ENCODE peak calls at places on chromosome 6, in ten cellular contexts. E is cardiac fibroblast, C is bronchial epithelial cell, B is colonic mucosa, D is right atrium auricular region, V is fibroblast of mammary gland, Z is PC-3, H is lower leg skin, M is hepatocyte, A is foreskin fibroblast. F is an unnamed sample.

GRCh38 chr6:53059648-53060589 is 5.3 kb upstream of the FBXO9 start:
- DNase-seq in E (no peak), C (no peak), B (no peak), D (no peak), V (no peak), Z (no peak), H (no peak), M (no peak), A (no peak), F (no peak)

GRCh38 chr6:112222111-112222726 is 32.1 kb downstream of the LAMA4 start:
- DNase-seq in E (peak), C (no peak), B (no peak), D (no peak), V (peak), Z (no peak), H (no peak), M (no peak), A (peak), F (peak)

GRCh38 chr6:104506429-104506828 is 353.3 kb downstream of the HACE1 start:
- DNase-seq in E (no peak), C (no peak), B (no peak), D (no peak), V (no peak), Z (no peak), H (no peak), M (no peak), A (no peak), F (no peak)

GRCh38 chr6:30490031-30490876 is 945 bp downstream of the HLA-E start:
- DNase-seq in E (peak), C (peak), B (peak), D (no peak), V (peak), Z (peak), H (peak), M (peak), A (peak), F (peak)

GRCh38 chr6:14008809-14009208 is 84.1 kb downstream of the RNF182 start:
- DNase-seq in E (no peak), C (no peak), B (no peak), D (no peak), V (no peak), Z (no peak), H (no peak), M (no peak), A (no peak), F (no peak)

GRCh38 chr6:71326611-71327010 is 38.0 kb downstream of the OGFRL1 start:
- DNase-seq in E (peak), C (no peak), B (no peak), D (no peak), V (no peak), Z (no peak), H (no peak), M (no peak), A (no peak), F (no peak)

GRCh38 chr6:52162940-52163908 is 23.0 kb upstream of the IL17A start:
- DNase-seq in E (peak), C (peak), B (no peak), D (no peak), V (peak), Z (peak), H (no peak), M (peak), A (peak), F (no peak)

GRCh38 chr6:157528931-157529653 is 148.1 kb downstream of the ZDHHC14 start:
- DNase-seq in E (peak), C (peak), B (no peak), D (no peak), V (peak), Z (peak), H (peak), M (peak), A (no peak), F (no peak)

GRCh38 chr6:111813247-111814162 is 59.7 kb downstream of the FYN start:
- DNase-seq in E (peak), C (peak), B (no peak), D (no peak), V (peak), Z (peak), H (no peak), M (no peak), A (no peak), F (no peak)

GRCh38 chr6:82569022-82569421 is 205.4 kb downstream of the TPBG start:
- DNase-seq in E (no peak), C (no peak), B (no peak), D (no peak), V (no peak), Z (no peak), H (no peak), M (no peak), A (no peak), F (no peak)

GRCh38 chr6:31728767-31729514 is at the start of gene DDAH2:
- DNase-seq in E (no peak), C (no peak), B (no peak), D (no peak), V (no peak), Z (no peak), H (peak), M (peak), A (no peak), F (no peak)

GRCh38 chr6:108203189-108204119 is 37.6 kb downstream of the NR2E1 start:
- DNase-seq in E (no peak), C (no peak), B (no peak), D (no peak), V (no peak), Z (no peak), H (no peak), M (no peak), A (no peak), F (no peak)

GRCh38 chr6:36983538-36983937 is 2.5 kb downstream of the MTCH1 start:
- DNase-seq in E (no peak), C (no peak), B (no peak), D (no peak), V (no peak), Z (no peak), H (no peak), M (no peak), A (no peak), F (no peak)
- H3K4me3 ChIP-seq in E (no peak), C (no peak), B (no peak), D (no peak), V (no peak), Z (peak), H (no peak), M (no peak), A (no peak), F (no peak)

DNA sequence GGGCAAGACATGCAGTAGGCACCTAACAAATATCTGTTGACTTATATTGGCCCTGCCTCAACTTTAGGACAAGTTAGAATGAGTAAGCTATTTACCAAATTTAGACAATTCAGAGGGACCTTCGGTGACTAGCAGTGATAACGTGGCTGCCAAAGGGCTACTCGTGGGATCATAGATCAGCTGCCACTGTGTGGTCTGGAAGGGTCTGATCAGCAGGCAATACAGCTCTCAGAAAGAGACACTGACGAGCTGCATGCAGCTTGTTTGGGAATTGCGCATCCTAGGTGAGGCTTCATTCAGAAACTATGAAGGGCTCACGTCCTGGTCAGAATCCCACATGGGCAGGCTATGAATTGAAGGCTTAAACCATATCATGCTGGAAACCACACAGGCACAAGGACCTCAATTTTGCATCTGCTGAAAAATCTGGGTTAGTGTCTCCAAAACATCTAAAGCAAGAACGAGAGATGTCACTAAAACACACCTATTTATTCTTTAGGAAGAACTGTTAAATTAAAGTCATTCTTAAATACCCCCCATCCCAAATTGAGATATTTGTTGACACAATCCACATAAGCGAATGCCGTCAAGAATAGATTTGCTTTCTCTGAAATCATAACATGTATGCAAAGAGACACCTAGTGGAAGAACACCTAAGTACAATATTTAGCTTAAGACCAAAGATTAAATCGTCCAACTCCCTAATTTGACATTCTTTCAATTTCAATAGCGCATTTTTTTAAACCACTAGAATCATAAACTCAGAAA is 79.6 kb downstream of the IPCEF1 start:
- DNase-seq in E (peak), C (peak), B (no peak), D (no peak), V (peak), Z (peak), H (no peak), M (peak), A (no peak), F (no peak)
- TF ChIP-seq CTCF in E (peak), C (peak), B (peak), D (peak), V (peak), Z (peak), H (no peak), M (peak), A (peak), F (peak)

GRCh38 chr6:8814440-8815000 is 379.2 kb upstream of the SLC35B3 start:
- DNase-seq in E (no peak), C (no peak), B (no peak), D (no peak), V (no peak), Z (no peak), H (no peak), M (no peak), A (no peak), F (no peak)
- H3K4me3 ChIP-seq in E (no peak), C (no peak), B (no peak), D (no peak), V (no peak), Z (no peak), H (no peak), M (no peak), A (no peak), F (no peak)

GRCh38 chr6:48087448-48087847 is 23.5 kb downstream of the PTCHD4 start:
- DNase-seq in E (peak), C (peak), B (no peak), D (no peak), V (peak), Z (peak), H (no peak), M (peak), A (no peak), F (no peak)

GRCh38 chr6:48080227-48081009 is 30.6 kb downstream of the PTCHD4 start:
- DNase-seq in E (peak), C (peak), B (no peak), D (no peak), V (no peak), Z (peak), H (no peak), M (no peak), A (no peak), F (no peak)

GRCh38 chr6:48085131-48085741 is 25.8 kb downstream of the PTCHD4 start:
- DNase-seq in E (no peak), C (no peak), B (no peak), D (no peak), V (no peak), Z (no peak), H (no peak), M (no peak), A (no peak), F (no peak)

GRCh38 chr6:48084201-48084600 is 26.8 kb downstream of the PTCHD4 start:
- DNase-seq in E (peak), C (no peak), B (no peak), D (no peak), V (no peak), Z (no peak), H (no peak), M (no peak), A (no peak), F (no peak)

DNA sequence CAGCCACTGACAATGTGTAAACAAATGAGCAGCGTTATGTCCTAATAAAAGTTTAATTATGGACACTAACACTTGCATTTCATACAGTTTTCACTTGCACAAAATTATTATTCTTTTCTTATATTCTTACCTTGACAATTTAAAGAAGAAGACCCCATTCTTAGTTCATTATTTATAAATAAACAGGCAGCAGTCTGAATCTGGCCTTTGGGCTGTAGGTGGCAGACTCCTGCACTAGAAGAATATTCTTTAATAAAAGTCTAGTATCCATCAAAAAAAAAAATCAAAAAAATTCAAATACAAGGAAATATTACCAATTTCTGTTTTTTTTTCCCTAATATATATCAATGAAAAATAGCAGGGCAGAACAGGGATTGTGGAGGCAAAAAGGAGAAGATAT is 24.8 kb downstream of the PTCHD4 start:
- DNase-seq in E (no peak), C (no peak), B (no peak), D (no peak), V (no peak), Z (no peak), H (no peak), M (no peak), A (no peak), F (no peak)
- TF ChIP-seq CTCF in E (peak), C (no peak), B (no peak), D (no peak), V (peak), Z (peak), H (no peak), M (peak), A (peak), F (peak)

GRCh38 chr6:141561154-141561553 is 571.6 kb upstream of the GJE1 start:
- DNase-seq in E (no peak), C (peak), B (no peak), D (no peak), V (no peak), Z (peak), H (no peak), M (no peak), A (no peak), F (no peak)

GRCh38 chr6:141562801-141563763 is 569.6 kb upstream of the GJE1 start:
- DNase-seq in E (peak), C (peak), B (peak), D (no peak), V (peak), Z (peak), H (peak), M (peak), A (peak), F (peak)

DNA sequence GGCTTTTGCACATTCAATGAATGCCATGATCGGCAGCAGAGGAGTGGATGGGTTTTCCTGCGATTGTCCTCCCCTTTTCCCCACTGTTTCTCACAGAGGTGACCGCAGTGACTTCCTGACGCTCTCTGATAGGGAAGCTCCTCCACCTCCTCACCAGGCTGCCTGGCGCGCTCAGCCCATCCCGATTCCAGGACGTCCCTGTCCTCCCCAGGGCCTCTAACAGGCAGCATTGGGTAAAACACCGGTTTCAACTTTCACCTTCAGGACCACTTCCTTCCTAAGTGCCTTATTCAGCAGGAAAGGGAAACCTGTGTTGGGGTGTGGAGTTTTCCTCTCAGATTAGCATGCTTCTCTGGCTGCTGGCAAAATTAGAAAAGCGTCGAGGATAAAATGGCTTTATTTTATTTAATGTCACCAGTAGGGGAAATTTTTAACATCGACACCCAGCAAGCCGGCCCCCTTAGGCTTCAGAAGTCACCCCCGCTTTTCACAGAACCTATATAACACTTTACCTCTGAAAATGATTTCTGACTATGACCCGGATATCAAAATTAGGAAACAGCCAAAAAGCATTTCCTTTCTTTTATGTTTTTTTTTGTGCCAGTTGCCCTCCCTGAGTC is 570.4 kb upstream of the GJE1 start:
- DNase-seq in E (no peak), C (no peak), B (peak), D (peak), V (no peak), Z (peak), H (no peak), M (peak), A (no peak), F (no peak)
- H3K4me3 ChIP-seq in E (peak), C (no peak), B (peak), D (peak), V (no peak), Z (peak), H (no peak), M (no peak), A (no peak), F (peak)

GRCh38 chr6:41032830-41033229 is 6.2 kb downstream of the UNC5CL start:
- DNase-seq in E (no peak), C (no peak), B (no peak), D (no peak), V (no peak), Z (no peak), H (no peak), M (no peak), A (no peak), F (no peak)

GRCh38 chr6:41025966-41026365 is 13.1 kb downstream of the UNC5CL start:
- DNase-seq in E (no peak), C (no peak), B (no peak), D (no peak), V (no peak), Z (no peak), H (no peak), M (no peak), A (no peak), F (no peak)

GRCh38 chr6:41027251-41027650 is 11.8 kb downstream of the UNC5CL start:
- DNase-seq in E (no peak), C (no peak), B (no peak), D (no peak), V (no peak), Z (peak), H (no peak), M (no peak), A (no peak), F (no peak)

GRCh38 chr6:41028618-41029486 is 10.2 kb downstream of the UNC5CL start:
- DNase-seq in E (no peak), C (peak), B (no peak), D (no peak), V (no peak), Z (no peak), H (no peak), M (no peak), A (no peak), F (no peak)

GRCh38 chr6:41027799-41028617 is 11.0 kb downstream of the UNC5CL start:
- DNase-seq in E (peak), C (peak), B (peak), D (peak), V (peak), Z (peak), H (peak), M (peak), A (peak), F (no peak)
- TF ChIP-seq CTCF in E (peak), C (peak), B (peak), D (peak), V (peak), Z (peak), H (no peak), M (peak), A (peak), F (peak)

DNA sequence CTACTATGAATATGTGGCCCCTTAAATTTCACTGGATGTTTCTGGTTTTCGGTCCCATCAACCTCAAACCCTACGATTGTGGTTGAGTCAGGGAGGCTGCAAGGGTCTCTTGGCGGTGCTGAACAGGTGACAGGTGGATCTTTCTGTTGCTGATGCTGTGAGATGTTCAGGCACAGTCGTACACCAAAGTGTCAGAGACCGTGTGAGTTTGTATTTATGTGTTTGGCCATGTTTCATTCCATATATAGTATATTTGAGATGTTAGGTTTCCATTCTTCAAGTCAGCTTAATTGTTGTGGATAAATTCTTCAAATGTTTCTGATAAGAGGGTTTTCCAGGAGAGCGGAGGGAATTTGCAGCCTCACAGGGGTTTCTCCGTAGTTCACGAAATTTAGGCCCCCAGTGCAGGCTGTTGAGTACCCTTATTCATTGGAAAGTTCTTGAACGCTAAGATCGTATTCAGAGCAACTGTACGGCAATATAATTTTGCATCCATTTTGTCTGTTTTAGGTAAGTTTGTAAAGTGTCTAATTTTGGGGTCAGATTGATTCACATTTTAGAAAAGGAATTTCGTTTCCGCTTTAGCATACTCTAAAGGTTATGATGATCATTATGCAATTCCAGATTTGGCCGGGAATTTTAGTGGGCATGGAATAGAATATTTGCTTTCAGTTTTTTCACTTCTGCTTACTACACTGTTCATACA is 1.2 kb downstream of the TAB2 start:
- DNase-seq in E (peak), C (no peak), B (peak), D (no peak), V (no peak), Z (peak), H (no peak), M (peak), A (no peak), F (no peak)
- H3K4me3 ChIP-seq in E (peak), C (peak), B (peak), D (peak), V (peak), Z (peak), H (peak), M (peak), A (peak), F (peak)

F was measured in retinal pigment epithelial cell.